ENCODE peak calls at places on chromosomes 1 and 21, in five cellular contexts. P is testis, F is prostate gland, B is brain microvascular endothelial cell, Q is ascending aorta. G is an unnamed sample. For H3K27me3, the result is how much of the 10 kb centered on the place peaks cover.

GRCh38 chr1:100734716-100735115 is 15.2 kb downstream of the VCAM1 start:
- DNase-seq in F (no peak), B (no peak), P (no peak), Q (no peak), G (no peak)

GRCh38 chr1:53134961-53135734 is 7.3 kb downstream of the SLC1A7 start:
- DNase-seq in P (no peak), Q (no peak), B (peak), F (no peak), G (no peak)

GRCh38 chr1:119859647-119860046 is 36.7 kb downstream of the ADAM30 start:
- DNase-seq in P (no peak), Q (no peak), B (peak), F (no peak), G (no peak)

GRCh38 chr21:25855591-25855990 is 120.8 kb downstream of the GABPA start:
- DNase-seq in F (no peak), B (no peak), Q (no peak), P (no peak), G (no peak)

GRCh38 chr1:180953791-180954721 is 41.4 kb downstream of the KIAA1614 start:
- DNase-seq in Q (no peak), P (peak), B (no peak), F (peak), G (no peak)

GRCh38 chr1:66764994-66765578 is 12.8 kb downstream of the DYNLT5 start:
- DNase-seq in B (peak), F (peak), Q (no peak), P (peak), G (no peak)

GRCh38 chr1:228818928-228819632 is 83.8 kb downstream of the RHOU start:
- DNase-seq in Q (no peak), B (no peak), P (no peak), F (no peak), G (no peak)

GRCh38 chr1:10623391-10624145 is 148.8 kb downstream of the PEX14 start:
- DNase-seq in Q (no peak), B (no peak), F (no peak), P (no peak), G (no peak)

GRCh38 chr1:188350104-188350503 is 1521.4 kb downstream of the PLA2G4A start:
- DNase-seq in B (no peak), Q (no peak), P (no peak), F (no peak), G (no peak)

GRCh38 chr1:189141056-189141455 is 1336.6 kb downstream of the BRINP3 start:
- DNase-seq in F (no peak), Q (no peak), P (no peak), B (no peak), G (no peak)

DNA sequence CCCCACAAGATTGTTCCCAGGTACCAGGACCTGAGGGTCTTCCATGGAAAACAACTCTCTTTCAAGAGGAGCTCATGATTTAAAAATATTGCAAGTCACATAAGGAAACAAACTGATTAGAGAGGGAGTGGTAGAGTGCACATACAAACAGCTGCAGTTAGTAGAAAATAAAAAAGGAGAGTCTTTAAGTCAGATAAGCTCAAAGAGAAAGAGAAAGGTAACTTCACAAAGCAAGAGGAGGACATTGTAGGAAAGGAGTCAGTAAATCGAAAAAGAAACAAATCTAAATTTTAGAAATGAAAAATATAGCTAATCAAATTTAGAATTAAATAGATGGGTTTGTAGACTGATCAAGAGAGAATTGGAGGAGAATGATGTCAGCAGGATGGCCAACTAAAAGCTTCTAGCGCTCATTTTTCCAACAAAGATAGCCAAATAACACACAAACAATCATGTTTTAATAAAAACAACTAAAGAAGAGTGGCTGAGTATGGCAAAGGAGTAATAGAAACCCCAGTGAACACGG is 86.1 kb upstream of the CD53 start:
- DNase-seq in P (no peak), Q (no peak), F (no peak), B (no peak), G (no peak)
- H3K27me3 ChIP-seq in P (under half), Q (under half), F (under half), B (under half), G (under half)

DNA sequence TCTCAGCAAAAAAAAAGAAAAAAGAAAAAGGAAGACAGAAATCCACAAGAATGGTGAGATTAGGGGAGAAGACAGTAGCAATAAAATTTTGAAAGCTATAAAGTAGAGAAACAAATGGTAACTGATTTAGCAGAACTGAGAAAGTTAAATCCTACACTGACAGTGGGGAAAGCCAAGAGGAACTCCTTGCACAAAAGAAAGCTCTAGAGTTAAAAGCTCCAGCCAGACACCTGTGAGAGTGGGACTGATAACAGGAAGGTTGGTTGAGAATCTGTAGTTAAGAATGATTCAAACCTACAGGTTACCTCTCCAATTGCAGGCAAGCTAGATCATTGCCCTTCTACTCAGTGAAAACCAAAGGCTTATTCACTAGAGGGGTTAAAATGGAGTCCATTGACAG is 23.6 kb downstream of the FBXO28 start:
- DNase-seq in F (no peak), B (no peak), Q (no peak), P (no peak), G (no peak)
- H3K27me3 ChIP-seq in F (under half), B (under half), Q (under half), P (under half), G (under half)

GRCh38 chr1:18107671-18108312 is at the start of gene IGSF21:
- DNase-seq in Q (no peak), F (no peak), P (no peak), B (no peak), G (no peak)

GRCh38 chr1:18108313-18109057 is 887 bp downstream of the IGSF21 start:
- DNase-seq in Q (no peak), B (no peak), P (no peak), F (no peak), G (no peak)

GRCh38 chr1:18104546-18105100 is 3.0 kb upstream of the IGSF21 start:
- DNase-seq in P (no peak), B (no peak), Q (no peak), F (no peak), G (no peak)

GRCh38 chr1:18103788-18104421 is 3.7 kb upstream of the IGSF21 start:
- DNase-seq in B (no peak), P (no peak), F (no peak), Q (no peak), G (no peak)

DNA sequence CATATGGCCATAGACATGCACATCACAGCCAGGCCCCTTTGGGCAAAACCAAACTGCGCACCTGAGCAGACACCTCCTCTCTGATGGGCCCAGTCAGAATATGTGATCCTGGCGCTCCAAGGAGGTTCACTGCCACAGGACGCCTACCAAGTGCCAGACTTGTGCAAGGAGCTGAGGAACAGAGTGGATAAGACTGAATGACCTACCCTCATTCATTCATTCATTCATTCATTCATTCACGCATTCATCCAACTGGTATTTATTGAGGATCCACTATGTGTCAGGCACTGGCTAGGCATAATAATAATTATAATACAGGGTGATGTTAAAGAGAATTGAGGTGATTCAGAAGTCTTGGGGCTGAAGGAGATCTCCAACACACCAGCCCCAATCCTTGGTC is 2.4 kb upstream of the IGSF21 start:
- DNase-seq in P (no peak), Q (no peak), B (no peak), F (no peak), G (no peak)
- H3K27me3 ChIP-seq in P (under half), Q (under half), B (under half), F (under half), G (under half)

DNA sequence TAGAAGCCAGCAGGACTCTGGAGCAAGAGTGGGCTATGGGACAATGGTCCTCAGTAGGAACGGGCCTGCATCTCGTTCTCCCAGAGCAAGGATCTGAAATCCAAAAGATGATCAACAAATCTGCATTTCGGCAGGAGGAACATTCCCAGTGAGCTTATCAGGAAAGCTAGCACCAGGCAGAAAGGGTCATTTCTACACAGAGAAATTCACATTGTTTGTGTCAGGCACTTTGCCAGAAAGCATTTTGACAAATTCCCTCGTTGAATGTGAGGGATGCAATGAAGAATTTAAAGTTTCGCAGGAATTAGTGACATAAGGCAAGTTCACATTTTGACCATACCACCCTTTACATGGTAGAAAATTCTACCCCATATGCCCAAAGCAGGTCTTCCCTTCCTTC is 31.6 kb upstream of the ETS2 start:
- DNase-seq in B (peak), P (no peak), F (no peak), Q (no peak), G (no peak)
- H3K27me3 ChIP-seq in B (under half), P (under half), F (under half), Q (under half), G (under half)

DNA sequence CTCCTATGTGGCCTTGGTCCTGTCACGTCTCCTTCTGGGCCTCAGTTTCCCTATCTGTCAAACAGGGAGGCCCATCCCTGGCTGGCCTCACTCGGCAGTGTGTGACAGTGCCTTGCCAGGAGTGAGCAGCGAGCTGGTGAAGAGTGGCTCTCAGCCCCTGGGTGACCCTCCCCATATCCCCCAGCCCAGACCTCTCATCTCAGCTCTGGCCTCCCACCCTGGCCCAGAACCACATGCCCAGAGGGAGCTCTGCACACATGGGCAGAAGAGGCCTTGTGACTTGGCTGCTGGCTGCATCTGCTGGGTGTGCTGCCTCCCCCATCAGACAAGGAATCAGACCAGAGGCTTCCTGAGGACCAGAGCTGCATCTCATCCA is 19.5 kb upstream of the PADI1 start:
- DNase-seq in F (no peak), P (peak), Q (no peak), B (no peak), G (no peak)
- H3K27me3 ChIP-seq in F (under half), P (under half), Q (under half), B (under half), G (under half)

GRCh38 chr1:15244813-15245212 is 2.2 kb upstream of the FHAD1 start:
- DNase-seq in F (no peak), Q (no peak), P (no peak), B (no peak), G (no peak)
- H3K27me3 ChIP-seq in F (under half), Q (under half), P (under half), B (under half), G (under half)

G was measured in thoracic aorta.